ENCODE peak calls at places on chromosomes 2 and 18, in eight cellular contexts. One of them, this sample, is unnamed.

GRCh38 chr18:21134895-21135294 is 23.3 kb upstream of the ROCK1 start:
- DNase-seq in anterior cingulate cortex: no peak
- DNase-seq in NCI-H1694 treated with DMSO at 0.1 percent for 48 hours: no peak
- DNase-seq in HS-5: no peak
- DNase-seq in stimulated activated naive CD4-positive, alpha-beta T cell: no peak
- DNase-seq in NCI-H1417: no peak
- DNase-seq in AG04449: no peak
- DNase-seq in body of pancreas: no peak
- DNase-seq in this sample: no peak

GRCh38 chr2:157722580-157723234 is 94.0 kb upstream of the ACVR1C start:
- DNase-seq in anterior cingulate cortex: no peak
- DNase-seq in HS-5: no peak
- DNase-seq in AG04449: no peak
- DNase-seq in NCI-H1417: no peak
- DNase-seq in NCI-H1694 treated with DMSO at 0.1 percent for 48 hours: peak
- DNase-seq in stimulated activated naive CD4-positive, alpha-beta T cell: no peak
- DNase-seq in body of pancreas: no peak
- DNase-seq in this sample: no peak

GRCh38 chr2:71100195-71100964 is 29.6 kb downstream of the MCEE start:
- DNase-seq in HS-5: peak
- DNase-seq in body of pancreas: peak
- DNase-seq in NCI-H1694 treated with DMSO at 0.1 percent for 48 hours: peak
- DNase-seq in NCI-H1417: peak
- DNase-seq in AG04449: no peak
- DNase-seq in stimulated activated naive CD4-positive, alpha-beta T cell: no peak
- DNase-seq in anterior cingulate cortex: no peak
- DNase-seq in this sample: peak

GRCh38 chr2:113167115-113167932 is 6.4 kb upstream of the PSD4 start:
- DNase-seq in anterior cingulate cortex: no peak
- DNase-seq in NCI-H1694 treated with DMSO at 0.1 percent for 48 hours: no peak
- DNase-seq in AG04449: no peak
- DNase-seq in HS-5: no peak
- DNase-seq in stimulated activated naive CD4-positive, alpha-beta T cell: peak
- DNase-seq in body of pancreas: peak
- DNase-seq in NCI-H1417: no peak
- DNase-seq in this sample: no peak

GRCh38 chr2:212193803-212194202 is 344.8 kb downstream of the ERBB4 start:
- DNase-seq in NCI-H1694 treated with DMSO at 0.1 percent for 48 hours: no peak
- DNase-seq in stimulated activated naive CD4-positive, alpha-beta T cell: no peak
- DNase-seq in NCI-H1417: no peak
- DNase-seq in anterior cingulate cortex: no peak
- DNase-seq in HS-5: no peak
- DNase-seq in body of pancreas: no peak
- DNase-seq in AG04449: no peak
- DNase-seq in this sample: no peak

GRCh38 chr2:45578056-45578843 is 32.8 kb downstream of the SRBD1 start:
- DNase-seq in HS-5: no peak
- DNase-seq in anterior cingulate cortex: no peak
- DNase-seq in AG04449: no peak
- DNase-seq in NCI-H1694 treated with DMSO at 0.1 percent for 48 hours: peak
- DNase-seq in NCI-H1417: no peak
- DNase-seq in stimulated activated naive CD4-positive, alpha-beta T cell: no peak
- DNase-seq in body of pancreas: no peak
- DNase-seq in this sample: no peak

GRCh38 chr2:145729993-145730770 is 1210.3 kb upstream of the ZEB2 start:
- DNase-seq in HS-5: no peak
- DNase-seq in stimulated activated naive CD4-positive, alpha-beta T cell: no peak
- DNase-seq in anterior cingulate cortex: no peak
- DNase-seq in body of pancreas: no peak
- DNase-seq in NCI-H1417: no peak
- DNase-seq in NCI-H1694 treated with DMSO at 0.1 percent for 48 hours: peak
- DNase-seq in AG04449: no peak
- DNase-seq in this sample: no peak

GRCh38 chr2:20282916-20283592 is 58.1 kb upstream of the SDC1 start:
- DNase-seq in stimulated activated naive CD4-positive, alpha-beta T cell: no peak
- DNase-seq in anterior cingulate cortex: peak
- DNase-seq in body of pancreas: peak
- DNase-seq in HS-5: no peak
- DNase-seq in AG04449: no peak
- DNase-seq in NCI-H1694 treated with DMSO at 0.1 percent for 48 hours: peak
- DNase-seq in NCI-H1417: no peak
- DNase-seq in this sample: no peak

GRCh38 chr18:14941256-14941655 is 193.3 kb downstream of the ANKRD30B start:
- DNase-seq in NCI-H1694 treated with DMSO at 0.1 percent for 48 hours: no peak
- DNase-seq in stimulated activated naive CD4-positive, alpha-beta T cell: no peak
- DNase-seq in NCI-H1417: no peak
- DNase-seq in anterior cingulate cortex: no peak
- DNase-seq in body of pancreas: no peak
- DNase-seq in AG04449: no peak
- DNase-seq in HS-5: no peak
- DNase-seq in this sample: no peak

GRCh38 chr18:70491734-70492348 is 203.0 kb downstream of the SOCS6 start:
- DNase-seq in stimulated activated naive CD4-positive, alpha-beta T cell: peak
- DNase-seq in anterior cingulate cortex: peak
- DNase-seq in AG04449: no peak
- DNase-seq in NCI-H1417: peak
- DNase-seq in NCI-H1694 treated with DMSO at 0.1 percent for 48 hours: peak
- DNase-seq in body of pancreas: peak
- DNase-seq in HS-5: peak
- DNase-seq in this sample: peak

GRCh38 chr18:11366410-11366809 is 217.0 kb upstream of the PIEZO2 start:
- DNase-seq in HS-5: no peak
- DNase-seq in NCI-H1417: peak
- DNase-seq in AG04449: no peak
- DNase-seq in stimulated activated naive CD4-positive, alpha-beta T cell: no peak
- DNase-seq in anterior cingulate cortex: no peak
- DNase-seq in body of pancreas: no peak
- DNase-seq in NCI-H1694 treated with DMSO at 0.1 percent for 48 hours: no peak
- DNase-seq in this sample: no peak

GRCh38 chr2:217551229-217551909 is 451.4 kb downstream of the TNS1 start:
- DNase-seq in HS-5: peak
- DNase-seq in body of pancreas: no peak
- DNase-seq in anterior cingulate cortex: no peak
- DNase-seq in NCI-H1417: no peak
- DNase-seq in NCI-H1694 treated with DMSO at 0.1 percent for 48 hours: no peak
- DNase-seq in stimulated activated naive CD4-positive, alpha-beta T cell: no peak
- DNase-seq in AG04449: no peak
- DNase-seq in this sample: no peak

GRCh38 chr2:96151595-96152300 is 6.5 kb upstream of the DUSP2 start:
- DNase-seq in body of pancreas: no peak
- DNase-seq in HS-5: no peak
- DNase-seq in NCI-H1417: no peak
- DNase-seq in anterior cingulate cortex: no peak
- DNase-seq in stimulated activated naive CD4-positive, alpha-beta T cell: no peak
- DNase-seq in AG04449: no peak
- DNase-seq in NCI-H1694 treated with DMSO at 0.1 percent for 48 hours: no peak
- DNase-seq in this sample: no peak

GRCh38 chr18:21741511-21742322 is 1.1 kb downstream of the MIB1 start:
- DNase-seq in HS-5: no peak
- DNase-seq in AG04449: no peak
- DNase-seq in NCI-H1417: no peak
- DNase-seq in stimulated activated naive CD4-positive, alpha-beta T cell: no peak
- DNase-seq in anterior cingulate cortex: peak
- DNase-seq in NCI-H1694 treated with DMSO at 0.1 percent for 48 hours: no peak
- DNase-seq in body of pancreas: peak
- DNase-seq in this sample: peak

GRCh38 chr2:136008205-136008865 is 22.9 kb upstream of the DARS1 start:
- DNase-seq in NCI-H1694 treated with DMSO at 0.1 percent for 48 hours: no peak
- DNase-seq in HS-5: no peak
- DNase-seq in NCI-H1417: no peak
- DNase-seq in anterior cingulate cortex: no peak
- DNase-seq in stimulated activated naive CD4-positive, alpha-beta T cell: peak
- DNase-seq in body of pancreas: peak
- DNase-seq in AG04449: no peak
- DNase-seq in this sample: no peak

GRCh38 chr2:33085646-33086045 is 138.9 kb downstream of the LTBP1 start:
- DNase-seq in body of pancreas: no peak
- DNase-seq in AG04449: no peak
- DNase-seq in anterior cingulate cortex: no peak
- DNase-seq in NCI-H1417: no peak
- DNase-seq in NCI-H1694 treated with DMSO at 0.1 percent for 48 hours: no peak
- DNase-seq in HS-5: no peak
- DNase-seq in stimulated activated naive CD4-positive, alpha-beta T cell: no peak
- DNase-seq in this sample: no peak

This sample was measured in hypothalamus.